ENCODE peak calls at places on chromosomes 11 and 22, in six cellular contexts. L is neural crest cell, Z is SK-N-DZ, O is pulmonary artery endothelial cell, T is GM04503, W is T follicular helper cell. J is an unnamed sample.
A peak's percentile ranks its signal among the peaks of the same experiment; 100 is the strongest.

GRCh38 chr11:72844356-72844755 is 30.1 kb downstream of the ATG16L2 start:
- DNase-seq in T (peak; percentile 56), O (no peak), Z (no peak), W (no peak), L (no peak), J (no peak)

GRCh38 chr11:82634091-82634490 is 99.6 kb downstream of the FAM181B start:
- DNase-seq in T (no peak), W (no peak), O (no peak), Z (no peak), L (no peak), J (no peak)

GRCh38 chr22:49331878-49332277 is 495.8 kb downstream of the BRD1 start:
- DNase-seq in L (no peak), W (no peak), T (no peak), Z (no peak), O (no peak), J (no peak)

GRCh38 chr11:10622957-10623787 is 54.7 kb upstream of the LYVE1 start:
- DNase-seq in O (no peak), W (no peak), Z (no peak), T (no peak), L (no peak), J (no peak)

GRCh38 chr11:68827733-68828132 is 14.0 kb downstream of the CPT1A start:
- DNase-seq in O (no peak), T (no peak), W (no peak), L (no peak), Z (no peak), J (no peak)

GRCh38 chr11:2366271-2366670 is 10.8 kb upstream of the CD81 start:
- DNase-seq in L (no peak), O (no peak), W (no peak), Z (no peak), T (no peak), J (no peak)

GRCh38 chr11:36222755-36223635 is 66.2 kb downstream of the COMMD9 start:
- DNase-seq in W (no peak), O (no peak), T (no peak), Z (no peak), L (no peak), J (no peak)

GRCh38 chr22:46691571-46691970 is 46.5 kb downstream of the CERK start:
- DNase-seq in W (no peak), T (no peak), L (no peak), O (no peak), Z (no peak), J (no peak)

GRCh38 chr11:2930705-2931415 is 1.6 kb upstream of the PHLDA2 start:
- DNase-seq in T (no peak), L (no peak), W (no peak), Z (no peak), O (no peak), J (peak; percentile 66)

GRCh38 chr11:122649133-122649532 is 6.4 kb upstream of the UBASH3B start:
- DNase-seq in T (peak; percentile 78), L (no peak), O (no peak), Z (no peak), W (no peak), J (no peak)

GRCh38 chr11:8382436-8383053 is 118.9 kb upstream of the LMO1 start:
- DNase-seq in W (no peak), Z (peak; percentile 23), L (no peak), O (no peak), T (peak; percentile 15), J (no peak)

J was measured in nephron progenitor cell.